ENCODE peak calls at places on chromosomes 2 and 18, in four cellular contexts. R is endothelial cell of umbilical vein, B is uterus, F is IMR-90. M is an unnamed sample.
A peak's percentile ranks its signal among the peaks of the same experiment; 100 is the strongest.

GRCh38 chr2:174574657-174575056 is 22.9 kb downstream of the WIPF1 start:
- DNase-seq in B (no peak), F (peak; percentile 62), R (no peak), M (no peak)

GRCh38 chr2:182647499-182647787 is 68.6 kb upstream of the DNAJC10 start:
- DNase-seq in B (no peak), F (no peak), R (no peak), M (no peak)

GRCh38 chr2:223967981-223968380 is 10.7 kb downstream of the MRPL44 start:
- DNase-seq in F (peak; percentile 53), R (no peak), B (no peak), M (no peak)

GRCh38 chr2:219445220-219445631 is 10.6 kb downstream of the SPEG start:
- DNase-seq in F (no peak), B (no peak), R (no peak), M (no peak)

GRCh38 chr2:107936427-107937359 is 49.6 kb upstream of the SLC5A7 start:
- DNase-seq in B (no peak), R (no peak), F (no peak), M (peak; percentile 19)

GRCh38 chr2:88606371-88607030 is 20.8 kb downstream of the EIF2AK3 start:
- DNase-seq in B (no peak), F (no peak), R (no peak), M (no peak)

GRCh38 chr18:29161429-29161828 is 984.5 kb upstream of the CDH2 start:
- DNase-seq in B (no peak), F (peak; percentile 26), R (peak; percentile 30), M (no peak)

GRCh38 chr18:6606411-6607085 is 123.0 kb upstream of the ARHGAP28 start:
- DNase-seq in R (no peak), B (no peak), F (no peak), M (no peak)

GRCh38 chr2:188293601-188294482 is 2.2 kb downstream of the GULP1 start:
- DNase-seq in B (peak; percentile 85), R (peak; percentile 93), F (peak; percentile 78), M (peak; percentile 49)

GRCh38 chr2:152740743-152741328 is 22.4 kb downstream of the ARL6IP6 start:
- DNase-seq in B (no peak), F (peak; percentile 72), R (peak; percentile 78), M (peak; percentile 78)

GRCh38 chr18:79634186-79634585 is 45.4 kb upstream of the CTDP1 start:
- DNase-seq in R (no peak), F (no peak), B (no peak), M (no peak)

GRCh38 chr2:44315945-44316344 is 40.7 kb downstream of the SLC3A1 start:
- DNase-seq in R (no peak), B (no peak), F (no peak), M (no peak)

GRCh38 chr2:209351636-209352035 is 72.2 kb upstream of the MAP2 start:
- DNase-seq in R (no peak), F (no peak), B (no peak), M (no peak)

GRCh38 chr18:54232485-54233227 is 8.2 kb upstream of the MBD2 start:
- DNase-seq in R (no peak), B (no peak), F (no peak), M (no peak)

GRCh38 chr2:65530547-65531320 is 98.3 kb upstream of the SPRED2 start:
- DNase-seq in B (no peak), F (peak; percentile 50), R (no peak), M (peak; percentile 23)

GRCh38 chr2:221402072-221402471 is 170.0 kb downstream of the EPHA4 start:
- DNase-seq in B (no peak), R (no peak), F (peak; percentile 80), M (no peak)

GRCh38 chr2:65396348-65397026 is 35.9 kb downstream of the SPRED2 start:
- DNase-seq in B (no peak), R (no peak), F (peak; percentile 57), M (no peak)

GRCh38 chr18:3037423-3037915 is 24.5 kb upstream of the LPIN2 start:
- DNase-seq in R (peak; percentile 76), B (no peak), F (peak; percentile 90), M (no peak)

GRCh38 chr18:78925557-78926242 is 53.9 kb upstream of the SALL3 start:
- DNase-seq in R (no peak), F (no peak), B (no peak), M (no peak)

GRCh38 chr2:33275689-33276444 is 200.6 kb upstream of the RASGRP3 start:
- DNase-seq in F (peak; percentile 96), R (peak; percentile 80), B (peak; percentile 51), M (peak; percentile 37)

GRCh38 chr2:144162652-144163051 is 357.3 kb downstream of the ZEB2 start:
- DNase-seq in B (no peak), R (no peak), F (no peak), M (no peak)

GRCh38 chr2:8132371-8132831 is 549.5 kb upstream of the ID2 start:
- DNase-seq in F (no peak), B (no peak), R (no peak), M (no peak)

GRCh38 chr2:142041105-142041504 is 89.7 kb downstream of the LRP1B start:
- DNase-seq in F (no peak), B (no peak), R (no peak), M (no peak)

GRCh38 chr18:47847635-47848034 is 82.8 kb downstream of the SMAD2 start:
- DNase-seq in F (no peak), B (no peak), R (no peak), M (no peak)
- H3K36me3 ChIP-seq in F (peaks cover 13% of the 10 kb centered on the region), B (no peaks in the 10 kb centered on the region), R (peaks cover 5% of the 10 kb centered on the region), M (peaks cover 25% of the 10 kb centered on the region)

GRCh38 chr2:25618676-25619075 is 54.7 kb downstream of the DTNB start:
- DNase-seq in R (peak; percentile 97), B (no peak), F (peak; percentile 78), M (no peak)
- H3K27ac ChIP-seq in R (peak overlapping the region; percentile 99), B (peak overlapping the region; percentile 67), F (no peak overlapping the region), M (no peak overlapping the region)

GRCh38 chr2:134324942-134325341 is 71.1 kb downstream of the MGAT5 start:
- DNase-seq in R (no peak), F (no peak), B (no peak), M (no peak)
- H3K36me3 ChIP-seq in R (no peaks in the 10 kb centered on the region), F (peaks cover 6% of the 10 kb centered on the region), B (no peaks in the 10 kb centered on the region), M (no peaks in the 10 kb centered on the region)

GRCh38 chr2:100571668-100572067 is 8.9 kb downstream of the PDCL3 start:
- DNase-seq in B (no peak), F (peak; percentile 11), R (no peak), M (no peak)
- H3K27ac ChIP-seq in B (no peak overlapping the region), F (no peak overlapping the region), R (no peak overlapping the region), M (no peak overlapping the region)

DNA sequence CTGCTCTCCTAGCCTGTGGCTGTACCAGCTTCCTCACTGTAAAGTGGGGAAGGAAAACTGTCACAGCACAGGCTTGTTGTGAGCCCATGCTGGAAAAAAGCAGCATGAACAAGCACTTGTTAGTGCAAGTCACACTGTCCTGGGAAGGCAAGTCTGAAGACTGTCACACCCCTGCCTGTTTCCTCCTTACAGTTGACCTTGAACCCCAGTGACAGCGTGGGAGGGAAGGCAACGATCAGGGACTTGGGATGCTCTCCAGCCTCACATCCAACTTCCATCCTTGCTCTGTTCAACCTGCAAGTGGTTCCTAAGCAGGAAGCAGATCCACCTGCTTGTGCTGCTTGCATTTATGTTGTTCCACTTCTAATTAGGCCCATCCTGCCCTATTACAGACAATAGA is 311.3 kb upstream of the KLHL29 start:
- DNase-seq in B (no peak), F (no peak), R (no peak), M (no peak)
- H3K36me3 ChIP-seq in B (no peaks in the 10 kb centered on the region), F (no peaks in the 10 kb centered on the region), R (no peaks in the 10 kb centered on the region), M (no peaks in the 10 kb centered on the region)

GRCh38 chr2:172250801-172251200 is 148.1 kb upstream of the DLX2 start:
- DNase-seq in R (no peak), B (no peak), F (no peak), M (no peak)

GRCh38 chr2:172249986-172250385 is 147.3 kb upstream of the DLX2 start:
- DNase-seq in F (peak; percentile 89), R (peak; percentile 68), B (no peak), M (no peak)

GRCh38 chr2:172252154-172252553 is 149.5 kb upstream of the DLX2 start:
- DNase-seq in R (peak; percentile 30), F (no peak), B (no peak), M (no peak)

GRCh38 chr2:172249336-172249735 is 146.6 kb upstream of the DLX2 start:
- DNase-seq in R (no peak), F (peak; percentile 31), B (no peak), M (no peak)

DNA sequence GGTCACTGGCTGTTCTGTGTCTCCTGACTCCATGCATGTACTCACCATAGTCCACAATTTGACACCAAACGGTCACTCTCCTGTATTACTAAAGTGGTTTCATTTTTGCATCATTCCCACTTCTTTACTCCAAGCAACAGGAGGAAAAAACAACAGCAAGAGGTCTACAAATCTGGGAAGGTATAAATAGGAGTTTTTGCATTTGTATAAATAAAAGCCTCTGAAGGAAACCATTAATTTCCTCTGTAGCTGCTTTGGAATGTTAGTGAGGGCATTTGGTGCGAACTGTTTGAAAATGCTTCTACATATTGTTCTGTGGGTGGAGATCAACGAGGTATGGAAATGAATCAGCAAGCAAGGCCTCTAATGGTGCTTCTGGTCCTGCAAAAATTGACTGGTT is 148.5 kb upstream of the DLX2 start:
- DNase-seq in R (peak; percentile 91), F (peak; percentile 72), B (no peak), M (no peak)
- H3K27ac ChIP-seq in R (peak overlapping the region; percentile 95), F (peak overlapping the region; percentile 62), B (peak overlapping the region; percentile 36), M (no peak overlapping the region)

M was measured in A673.